ENCODE peak calls at places on chromosomes 7 and 10, in eight cellular contexts. X is uterus, N is GM12878, T is A549, Z is breast epithelium, M is gastrocnemius medialis, K is heart left ventricle, H is ovary. I is an unnamed sample.

GRCh38 chr10:97889461-97890265 is 40.0 kb downstream of the GOLGA7B start:
- DNase-seq in Z (no peak), K (no peak), H (peak), N (no peak), T (peak), X (no peak), M (no peak), I (no peak)

GRCh38 chr10:372566-372965 is 237.3 kb downstream of the ZMYND11 start:
- DNase-seq in M (no peak), T (no peak), Z (no peak), X (peak), K (no peak), N (no peak), H (no peak), I (no peak)

GRCh38 chr7:120308171-120308570 is 35.2 kb downstream of the KCND2 start:
- DNase-seq in X (no peak), M (no peak), N (no peak), H (no peak), K (no peak), Z (no peak), T (no peak), I (no peak)

GRCh38 chr7:138716889-138717288 is 15.7 kb upstream of the SVOPL start:
- DNase-seq in Z (no peak), M (no peak), K (no peak), T (no peak), X (no peak), N (no peak), H (no peak), I (no peak)

GRCh38 chr7:158821173-158822021 is 7.9 kb downstream of the ESYT2 start:
- DNase-seq in K (no peak), T (peak), Z (no peak), M (no peak), X (no peak), H (no peak), N (no peak), I (peak)

GRCh38 chr10:43230101-43230908 is 36.6 kb downstream of the RASGEF1A start:
- DNase-seq in H (peak), K (peak), Z (peak), X (peak), N (no peak), M (no peak), T (no peak), I (no peak)

GRCh38 chr7:127514499-127514898 is 70.9 kb downstream of the GCC1 start:
- DNase-seq in Z (no peak), K (no peak), X (no peak), T (peak), N (no peak), M (no peak), H (no peak), I (no peak)

GRCh38 chr7:1533569-1534329 is 3.2 kb downstream of the MAFK start:
- DNase-seq in X (peak), N (no peak), K (peak), T (peak), Z (peak), H (peak), M (peak), I (no peak)

GRCh38 chr7:38007096-38007495 is 86.7 kb downstream of the EPDR1 start:
- DNase-seq in M (no peak), K (no peak), N (no peak), X (no peak), T (no peak), H (no peak), Z (no peak), I (no peak)

GRCh38 chr7:78019457-78020130 is 221.0 kb downstream of the PHTF2 start:
- DNase-seq in K (peak), H (peak), Z (peak), X (peak), T (peak), N (no peak), M (peak), I (peak)
- TF ChIP-seq POLR2A in K (peak), H (peak), Z (peak), X (peak), T (peak), N (peak), M (peak), I (no peak)

GRCh38 chr10:103452714-103453230 is 602 bp upstream of the CALHM2 start:
- DNase-seq in T (no peak), X (no peak), K (no peak), H (no peak), M (no peak), Z (no peak), N (no peak), I (no peak)
- H3K4me3 ChIP-seq in T (peak), X (peak), K (peak), H (peak), M (no peak), Z (peak), N (peak), I (peak)

GRCh38 chr10:80471009-80471408 is 16.9 kb downstream of the TSPAN14 start:
- DNase-seq in T (no peak), K (no peak), Z (no peak), N (no peak), X (no peak), M (no peak), H (no peak), I (no peak)
- H3K27ac ChIP-seq in T (peak), K (no peak), Z (peak), N (peak), X (no peak), M (peak), H (peak), I (peak)

GRCh38 chr7:47952224-47952623 is 4.0 kb upstream of the PKD1L1 start:
- DNase-seq in N (no peak), T (no peak), Z (no peak), M (no peak), H (no peak), X (no peak), K (no peak), I (no peak)

GRCh38 chr7:47949703-47950102 is 1.4 kb upstream of the PKD1L1 start:
- DNase-seq in H (no peak), Z (no peak), X (no peak), M (no peak), K (no peak), N (no peak), T (no peak), I (no peak)

GRCh38 chr7:47951374-47951773 is 3.1 kb upstream of the PKD1L1 start:
- DNase-seq in H (no peak), T (no peak), K (no peak), X (no peak), N (no peak), M (no peak), Z (no peak), I (no peak)

GRCh38 chr7:47948096-47948790 is at the start of gene PKD1L1:
- DNase-seq in M (no peak), H (no peak), Z (no peak), K (no peak), T (no peak), X (no peak), N (no peak), I (no peak)

GRCh38 chr7:47950714-47951113 is 2.4 kb upstream of the PKD1L1 start:
- DNase-seq in N (no peak), T (no peak), K (peak), X (no peak), Z (peak), M (no peak), H (no peak), I (no peak)
- TF ChIP-seq POLR2A in N (no peak), T (no peak), K (no peak), X (no peak), Z (no peak), M (no peak), H (no peak), I (no peak)

DNA sequence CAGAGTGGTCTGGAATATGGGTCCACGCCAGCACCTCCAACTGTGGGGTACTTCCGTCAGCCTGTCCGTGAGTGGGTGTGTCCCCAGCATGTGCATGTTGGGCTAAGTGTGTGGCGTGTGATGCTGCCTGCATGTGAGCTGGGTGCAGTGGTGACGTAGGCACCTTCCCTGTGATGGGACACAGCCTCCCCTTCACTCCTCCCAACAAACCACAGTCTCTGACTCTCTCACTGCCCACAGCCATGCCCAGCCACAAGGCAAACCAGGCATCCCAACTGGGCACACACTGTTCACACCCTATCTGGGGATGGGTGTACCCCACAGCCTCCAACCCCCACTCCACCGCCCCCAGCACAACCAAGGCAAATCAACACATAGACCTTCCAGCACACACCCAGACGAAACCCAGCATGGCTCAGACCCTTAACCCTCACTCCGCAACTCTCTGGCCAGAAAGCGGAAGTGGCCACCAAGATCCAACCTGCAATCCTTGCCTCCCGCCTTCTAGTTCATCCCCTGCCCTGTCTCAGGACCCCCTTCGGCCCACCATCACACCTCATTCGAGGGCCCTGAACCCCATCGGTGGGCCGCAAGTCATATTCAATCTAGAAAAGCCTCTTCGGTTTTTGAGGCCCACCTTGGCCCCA is 10.4 kb downstream of the PSD start:
- DNase-seq in H (no peak), K (no peak), N (no peak), M (no peak), T (no peak), Z (no peak), X (no peak), I (no peak)
- H3K4me3 ChIP-seq in H (peak), K (peak), N (no peak), M (no peak), T (peak), Z (peak), X (peak), I (peak)

DNA sequence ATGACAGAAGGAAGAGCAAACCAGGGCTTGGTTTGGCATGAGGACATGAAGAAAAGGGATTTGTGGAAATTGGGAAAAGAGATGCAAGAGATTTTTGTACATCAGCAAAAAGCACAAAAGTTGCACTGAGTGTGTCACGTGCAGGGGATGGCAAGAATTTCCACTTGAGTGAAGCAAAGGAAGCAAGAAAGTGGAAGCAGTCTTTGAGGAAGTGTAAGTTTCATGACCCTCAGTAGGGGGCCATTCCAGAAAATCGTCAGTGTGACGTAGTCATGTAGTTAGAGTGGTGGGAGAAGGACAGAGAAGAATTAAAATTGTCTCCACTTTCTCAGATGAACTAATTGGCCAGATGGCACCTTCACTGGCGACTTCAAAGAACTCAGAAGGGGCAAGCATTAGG is 123.3 kb upstream of the FZD1 start:
- DNase-seq in T (no peak), X (no peak), N (no peak), K (no peak), Z (no peak), H (no peak), M (no peak), I (no peak)
- H3K27ac ChIP-seq in T (no peak), X (no peak), N (no peak), K (no peak), Z (no peak), H (no peak), M (no peak), I (no peak)

GRCh38 chr10:103716206-103717160 is 138.9 kb downstream of the SH3PXD2A start:
- DNase-seq in T (no peak), M (no peak), K (no peak), N (no peak), Z (peak), H (no peak), X (no peak), I (no peak)
- TF ChIP-seq POLR2A in T (no peak), M (no peak), K (no peak), N (no peak), Z (no peak), H (no peak), X (no peak), I (no peak)

I was measured in esophagus muscularis mucosa.